ENCODE peak calls at places on chromosomes 5 and 9, in seven cellular contexts. One of them, this sample, is unnamed.

GRCh38 chr5:176560364-176560763 is 11.2 kb downstream of the CDHR2 start:
- DNase-seq in tibial artery: no peak
- DNase-seq in epithelial cell of esophagus: no peak
- DNase-seq in breast epithelium: no peak
- DNase-seq in GM23248: no peak
- DNase-seq in heart right ventricle: no peak
- DNase-seq in SJCRH30: no peak
- DNase-seq in this sample: no peak

GRCh38 chr5:148957591-148958202 is 105.2 kb downstream of the SH3TC2 start:
- DNase-seq in tibial artery: no peak
- DNase-seq in epithelial cell of esophagus: peak; percentile 61
- DNase-seq in breast epithelium: no peak
- DNase-seq in GM23248: peak; percentile 58
- DNase-seq in heart right ventricle: no peak
- DNase-seq in SJCRH30: peak; percentile 53
- DNase-seq in this sample: no peak

GRCh38 chr9:95085036-95085770 is 232.3 kb downstream of the FANCC start:
- DNase-seq in tibial artery: peak; percentile 66
- DNase-seq in epithelial cell of esophagus: no peak
- DNase-seq in breast epithelium: no peak
- DNase-seq in GM23248: no peak
- DNase-seq in heart right ventricle: no peak
- DNase-seq in SJCRH30: peak; percentile 74
- DNase-seq in this sample: no peak

GRCh38 chr5:34941936-34942335 is 12.6 kb downstream of the DNAJC21 start:
- DNase-seq in tibial artery: no peak
- DNase-seq in epithelial cell of esophagus: no peak
- DNase-seq in breast epithelium: no peak
- DNase-seq in GM23248: no peak
- DNase-seq in heart right ventricle: no peak
- DNase-seq in SJCRH30: no peak
- DNase-seq in this sample: no peak

GRCh38 chr5:42951847-42952411 is 88.2 kb downstream of the ANXA2R start:
- DNase-seq in tibial artery: no peak
- DNase-seq in epithelial cell of esophagus: no peak
- DNase-seq in breast epithelium: no peak
- DNase-seq in GM23248: peak; percentile 71
- DNase-seq in heart right ventricle: peak; percentile 19
- DNase-seq in SJCRH30: no peak
- DNase-seq in this sample: no peak

GRCh38 chr9:3401556-3401955 is 124.2 kb downstream of the RFX3 start:
- DNase-seq in tibial artery: no peak
- DNase-seq in epithelial cell of esophagus: peak; percentile 15
- DNase-seq in breast epithelium: no peak
- DNase-seq in GM23248: peak; percentile 8
- DNase-seq in heart right ventricle: no peak
- DNase-seq in SJCRH30: peak; percentile 13
- DNase-seq in this sample: no peak

GRCh38 chr9:88460583-88461332 is 72.5 kb downstream of the SPIN1 start:
- DNase-seq in tibial artery: no peak
- DNase-seq in epithelial cell of esophagus: peak; percentile 86
- DNase-seq in breast epithelium: no peak
- DNase-seq in GM23248: peak; percentile 37
- DNase-seq in heart right ventricle: no peak
- DNase-seq in SJCRH30: no peak
- DNase-seq in this sample: no peak

GRCh38 chr5:157917909-157918809 is 59.2 kb upstream of the CLINT1 start:
- DNase-seq in tibial artery: peak; percentile 69
- DNase-seq in epithelial cell of esophagus: peak; percentile 82
- DNase-seq in breast epithelium: peak; percentile 23
- DNase-seq in GM23248: peak; percentile 90
- DNase-seq in heart right ventricle: peak; percentile 57
- DNase-seq in SJCRH30: peak; percentile 54
- DNase-seq in this sample: no peak

GRCh38 chr9:137479892-137480685 is 21.0 kb upstream of the NSMF start:
- DNase-seq in tibial artery: peak; percentile 59
- DNase-seq in epithelial cell of esophagus: no peak
- DNase-seq in breast epithelium: no peak
- DNase-seq in GM23248: no peak
- DNase-seq in heart right ventricle: no peak
- DNase-seq in SJCRH30: no peak
- DNase-seq in this sample: no peak
- H3K4me3 ChIP-seq in tibial artery: no peak overlapping the region
- H3K4me3 ChIP-seq in epithelial cell of esophagus: no peak overlapping the region
- H3K4me3 ChIP-seq in breast epithelium: no peak overlapping the region
- H3K4me3 ChIP-seq in GM23248: no peak overlapping the region
- H3K4me3 ChIP-seq in heart right ventricle: no peak overlapping the region
- H3K4me3 ChIP-seq in SJCRH30: no peak overlapping the region
- H3K4me3 ChIP-seq in this sample: no peak overlapping the region

GRCh38 chr5:41507501-41507900 is 2.9 kb downstream of the PLCXD3 start:
- DNase-seq in tibial artery: no peak
- DNase-seq in epithelial cell of esophagus: no peak
- DNase-seq in breast epithelium: no peak
- DNase-seq in GM23248: no peak
- DNase-seq in heart right ventricle: no peak
- DNase-seq in SJCRH30: no peak
- DNase-seq in this sample: no peak
- H3K4me3 ChIP-seq in tibial artery: no peak overlapping the region
- H3K4me3 ChIP-seq in epithelial cell of esophagus: no peak overlapping the region
- H3K4me3 ChIP-seq in breast epithelium: peak overlapping the region; percentile 1
- H3K4me3 ChIP-seq in GM23248: no peak overlapping the region
- H3K4me3 ChIP-seq in heart right ventricle: peak overlapping the region; percentile 71
- H3K4me3 ChIP-seq in SJCRH30: no peak overlapping the region
- H3K4me3 ChIP-seq in this sample: no peak overlapping the region

GRCh38 chr5:141609044-141609443 is 9.8 kb downstream of the DIAPH1 start:
- DNase-seq in tibial artery: no peak
- DNase-seq in epithelial cell of esophagus: no peak
- DNase-seq in breast epithelium: no peak
- DNase-seq in GM23248: no peak
- DNase-seq in heart right ventricle: no peak
- DNase-seq in SJCRH30: no peak
- DNase-seq in this sample: no peak
- H3K4me3 ChIP-seq in tibial artery: no peak overlapping the region
- H3K4me3 ChIP-seq in epithelial cell of esophagus: no peak overlapping the region
- H3K4me3 ChIP-seq in breast epithelium: no peak overlapping the region
- H3K4me3 ChIP-seq in GM23248: no peak overlapping the region
- H3K4me3 ChIP-seq in heart right ventricle: no peak overlapping the region
- H3K4me3 ChIP-seq in SJCRH30: no peak overlapping the region
- H3K4me3 ChIP-seq in this sample: no peak overlapping the region

GRCh38 chr5:119362714-119363113 is 6.9 kb downstream of the TNFAIP8 start:
- DNase-seq in tibial artery: no peak
- DNase-seq in epithelial cell of esophagus: peak; percentile 53
- DNase-seq in breast epithelium: no peak
- DNase-seq in GM23248: no peak
- DNase-seq in heart right ventricle: no peak
- DNase-seq in SJCRH30: no peak
- DNase-seq in this sample: no peak
- H3K4me3 ChIP-seq in tibial artery: no peak overlapping the region
- H3K4me3 ChIP-seq in epithelial cell of esophagus: no peak overlapping the region
- H3K4me3 ChIP-seq in breast epithelium: no peak overlapping the region
- H3K4me3 ChIP-seq in GM23248: no peak overlapping the region
- H3K4me3 ChIP-seq in heart right ventricle: no peak overlapping the region
- H3K4me3 ChIP-seq in SJCRH30: no peak overlapping the region
- H3K4me3 ChIP-seq in this sample: no peak overlapping the region

This sample was measured in ascending aorta.